ENCODE peak calls at places on chromosome 9, in eight cellular contexts. T is MM.1S, Q is lung, R is heart right ventricle, V is IMR-90, Y is dorsolateral prefrontal cortex, Z is upper lobe of right lung, L is foreskin fibroblast. D is an unnamed sample.

GRCh38 chr9:95587071-95587964 is 70.5 kb upstream of the PTCH1 start:
- DNase-seq in T (no peak), Q (no peak), R (no peak), V (no peak), Y (no peak), Z (no peak), L (no peak), D (no peak)

GRCh38 chr9:95316794-95317118 is 753 bp downstream of the FANCC start:
- DNase-seq in T (peak), Q (peak), R (peak), V (peak), Y (no peak), Z (peak), L (peak), D (peak)

GRCh38 chr9:16268037-16269010 is 602.1 kb downstream of the BNC2 start:
- DNase-seq in T (no peak), Q (no peak), R (no peak), V (no peak), Y (no peak), Z (no peak), L (peak), D (no peak)

GRCh38 chr9:129995409-129996160 is 47.4 kb downstream of the FNBP1 start:
- DNase-seq in T (no peak), Q (no peak), R (no peak), V (peak), Y (no peak), Z (no peak), L (peak), D (peak)

GRCh38 chr9:85700330-85700729 is 41.4 kb downstream of the AGTPBP1 start:
- DNase-seq in T (no peak), Q (no peak), R (no peak), V (no peak), Y (no peak), Z (no peak), L (no peak), D (no peak)

GRCh38 chr9:6873862-6874261 is 116.1 kb downstream of the KDM4C start:
- DNase-seq in T (no peak), Q (no peak), R (no peak), V (peak), Y (no peak), Z (no peak), L (peak), D (no peak)

GRCh38 chr9:126147186-126147585 is 179.4 kb upstream of the MVB12B start:
- DNase-seq in T (no peak), Q (peak), R (no peak), V (no peak), Y (no peak), Z (peak), L (no peak), D (no peak)

GRCh38 chr9:121708768-121709488 is 57.5 kb downstream of the DAB2IP start:
- DNase-seq in T (no peak), Q (no peak), R (no peak), V (no peak), Y (no peak), Z (no peak), L (no peak), D (peak)

GRCh38 chr9:113479150-113479761 is 15.7 kb downstream of the RGS3 start:
- DNase-seq in T (no peak), Q (no peak), R (no peak), V (no peak), Y (no peak), Z (no peak), L (no peak), D (no peak)

GRCh38 chr9:125541840-125542243 is 165.2 kb downstream of the MAPKAP1 start:
- DNase-seq in T (no peak), Q (no peak), R (peak), V (no peak), Y (peak), Z (no peak), L (peak), D (no peak)

GRCh38 chr9:114811301-114811700 is 5.5 kb upstream of the TNFSF15 start:
- DNase-seq in T (no peak), Q (no peak), R (no peak), V (no peak), Y (no peak), Z (no peak), L (peak), D (peak)

GRCh38 chr9:72476617-72477375 is 44.6 kb upstream of the TMC1 start:
- DNase-seq in T (no peak), Q (no peak), R (no peak), V (peak), Y (no peak), Z (no peak), L (peak), D (peak)

GRCh38 chr9:76379494-76379893 is 14.7 kb downstream of the RFK start:
- DNase-seq in T (no peak), Q (no peak), R (no peak), V (no peak), Y (no peak), Z (no peak), L (no peak), D (peak)

GRCh38 chr9:124037790-124038189 is 26.2 kb downstream of the LHX2 start:
- DNase-seq in T (no peak), Q (no peak), R (no peak), V (no peak), Y (no peak), Z (peak), L (no peak), D (no peak)

GRCh38 chr9:87556039-87556438 is 58.4 kb downstream of the DAPK1 start:
- DNase-seq in T (peak), Q (no peak), R (no peak), V (no peak), Y (no peak), Z (no peak), L (no peak), D (no peak)

GRCh38 chr9:118669986-118670385 is 699.2 kb downstream of the BRINP1 start:
- DNase-seq in T (no peak), Q (no peak), R (no peak), V (no peak), Y (no peak), Z (no peak), L (no peak), D (no peak)

GRCh38 chr9:88818495-88819201 is 172.6 kb upstream of the S1PR3 start:
- DNase-seq in T (no peak), Q (no peak), R (peak), V (peak), Y (no peak), Z (no peak), L (peak), D (no peak)

GRCh38 chr9:76530458-76531100 is 71.6 kb downstream of the GCNT1 start:
- DNase-seq in T (peak), Q (no peak), R (no peak), V (peak), Y (no peak), Z (no peak), L (peak), D (no peak)

GRCh38 chr9:114012126-114012525 is 66.0 kb downstream of the AMBP start:
- DNase-seq in T (no peak), Q (no peak), R (peak), V (no peak), Y (no peak), Z (no peak), L (no peak), D (no peak)

GRCh38 chr9:110599468-110599867 is 19.9 kb upstream of the SVEP1 start:
- DNase-seq in T (no peak), Q (no peak), R (no peak), V (peak), Y (no peak), Z (no peak), L (peak), D (no peak)

GRCh38 chr9:5557606-5558587 is 47.6 kb downstream of the PDCD1LG2 start:
- DNase-seq in T (peak), Q (peak), R (peak), V (no peak), Y (no peak), Z (no peak), L (no peak), D (no peak)

GRCh38 chr9:100739666-100740065 is 161.8 kb downstream of the CAVIN4 start:
- DNase-seq in T (no peak), Q (no peak), R (no peak), V (no peak), Y (no peak), Z (no peak), L (no peak), D (peak)

GRCh38 chr9:81411961-81412360 is 277.4 kb downstream of the TLE1 start:
- DNase-seq in T (no peak), Q (no peak), R (no peak), V (peak), Y (no peak), Z (no peak), L (peak), D (peak)

GRCh38 chr9:88392549-88392948 is 4.3 kb downstream of the SPIN1 start:
- DNase-seq in T (no peak), Q (no peak), R (no peak), V (no peak), Y (no peak), Z (no peak), L (no peak), D (no peak)

GRCh38 chr9:36191290-36191645 is 547 bp downstream of the CLTA start:
- DNase-seq in T (peak), Q (peak), R (no peak), V (no peak), Y (no peak), Z (peak), L (peak), D (peak)

GRCh38 chr9:27856748-27857147 is 283.5 kb upstream of the C9orf72 start:
- DNase-seq in T (no peak), Q (no peak), R (no peak), V (no peak), Y (no peak), Z (no peak), L (no peak), D (no peak)

GRCh38 chr9:87198716-87199115 is 251.4 kb upstream of the GAS1 start:
- DNase-seq in T (no peak), Q (no peak), R (no peak), V (peak), Y (no peak), Z (no peak), L (peak), D (peak)

GRCh38 chr9:98999152-98999525 is 55.4 kb downstream of the COL15A1 start:
- DNase-seq in T (no peak), Q (no peak), R (no peak), V (no peak), Y (no peak), Z (no peak), L (no peak), D (no peak)

GRCh38 chr9:99000480-99001395 is 57.0 kb downstream of the COL15A1 start:
- DNase-seq in T (peak), Q (no peak), R (no peak), V (peak), Y (peak), Z (no peak), L (peak), D (peak)

GRCh38 chr9:98995971-98996504 is 52.3 kb downstream of the COL15A1 start:
- DNase-seq in T (no peak), Q (no peak), R (no peak), V (no peak), Y (no peak), Z (no peak), L (no peak), D (no peak)

GRCh38 chr9:98997580-98997979 is 53.9 kb downstream of the COL15A1 start:
- DNase-seq in T (no peak), Q (no peak), R (no peak), V (peak), Y (no peak), Z (no peak), L (peak), D (no peak)

GRCh38 chr9:98998441-98999151 is 54.9 kb downstream of the COL15A1 start:
- DNase-seq in T (no peak), Q (peak), R (peak), V (peak), Y (peak), Z (peak), L (peak), D (peak)
- H3K4me3 ChIP-seq in T (no peak), Q (no peak), R (no peak), V (no peak), Y (peak), Z (no peak), L (no peak), D (no peak)

DNA sequence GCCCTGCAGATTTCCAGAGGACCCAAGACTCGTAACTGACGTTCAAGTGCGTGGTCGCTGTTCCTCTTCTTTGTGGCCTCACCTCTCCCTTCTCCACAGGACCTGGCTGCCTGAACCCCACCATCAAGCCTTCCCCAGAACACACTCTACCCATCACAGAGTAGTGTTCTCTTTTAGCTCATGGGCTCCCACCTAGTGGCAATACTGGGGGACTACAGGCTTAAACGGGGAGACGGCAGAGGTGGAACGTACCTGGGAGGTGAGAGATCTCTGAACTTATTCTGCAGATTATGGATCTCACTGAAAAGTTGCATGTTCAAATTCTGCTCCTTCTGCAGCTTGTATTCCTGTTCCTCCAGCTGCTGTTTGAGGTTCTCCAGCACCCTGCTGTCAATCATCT is 140.8 kb downstream of the CDK5RAP2 start:
- DNase-seq in T (peak), Q (no peak), R (no peak), V (peak), Y (no peak), Z (no peak), L (peak), D (peak)
- TF ChIP-seq CTCF in T (peak), Q (no peak), R (peak), V (peak), Y (peak), Z (peak), L (peak), D (peak)

GRCh38 chr9:137161558-137162483 is 8.0 kb downstream of the LRRC26 start:
- DNase-seq in T (no peak), Q (no peak), R (no peak), V (no peak), Y (no peak), Z (no peak), L (no peak), D (peak)

GRCh38 chr9:137158625-137159024 is 11.2 kb downstream of the LRRC26 start:
- DNase-seq in T (peak), Q (no peak), R (no peak), V (no peak), Y (no peak), Z (no peak), L (no peak), D (no peak)

GRCh38 chr9:137159105-137160053 is 10.5 kb downstream of the LRRC26 start:
- DNase-seq in T (peak), Q (no peak), R (no peak), V (no peak), Y (no peak), Z (no peak), L (no peak), D (no peak)

GRCh38 chr9:137160716-137161557 is 8.9 kb downstream of the LRRC26 start:
- DNase-seq in T (no peak), Q (no peak), R (no peak), V (no peak), Y (no peak), Z (no peak), L (no peak), D (no peak)

DNA sequence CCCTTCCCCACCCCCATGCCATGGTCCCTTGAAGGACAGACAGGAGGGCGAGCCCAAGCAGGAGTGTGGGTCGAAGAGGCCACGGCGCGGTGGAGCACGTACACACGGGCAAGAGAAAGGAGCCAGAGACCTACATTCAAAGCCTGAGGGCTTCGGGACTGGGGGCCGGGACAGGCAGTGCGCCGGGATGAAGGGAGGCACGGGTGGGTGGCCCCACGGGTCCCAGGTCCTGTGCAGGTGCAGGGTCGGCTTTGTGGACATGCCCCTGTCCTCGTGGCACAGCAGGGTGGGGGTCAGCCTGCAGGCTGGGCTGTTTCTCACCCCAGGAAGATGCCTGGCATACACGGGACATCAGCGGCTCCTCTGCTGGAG is 9.8 kb downstream of the LRRC26 start:
- DNase-seq in T (no peak), Q (no peak), R (no peak), V (no peak), Y (no peak), Z (no peak), L (no peak), D (no peak)
- H3K4me3 ChIP-seq in T (no peak), Q (no peak), R (no peak), V (no peak), Y (no peak), Z (no peak), L (no peak), D (no peak)

GRCh38 chr9:117411547-117411946 is 3.3 kb downstream of the ASTN2 start:
- DNase-seq in T (peak), Q (no peak), R (peak), V (peak), Y (peak), Z (no peak), L (peak), D (peak)
- TF ChIP-seq CTCF in T (peak), Q (peak), R (peak), V (peak), Y (peak), Z (peak), L (peak), D (peak)

DNA sequence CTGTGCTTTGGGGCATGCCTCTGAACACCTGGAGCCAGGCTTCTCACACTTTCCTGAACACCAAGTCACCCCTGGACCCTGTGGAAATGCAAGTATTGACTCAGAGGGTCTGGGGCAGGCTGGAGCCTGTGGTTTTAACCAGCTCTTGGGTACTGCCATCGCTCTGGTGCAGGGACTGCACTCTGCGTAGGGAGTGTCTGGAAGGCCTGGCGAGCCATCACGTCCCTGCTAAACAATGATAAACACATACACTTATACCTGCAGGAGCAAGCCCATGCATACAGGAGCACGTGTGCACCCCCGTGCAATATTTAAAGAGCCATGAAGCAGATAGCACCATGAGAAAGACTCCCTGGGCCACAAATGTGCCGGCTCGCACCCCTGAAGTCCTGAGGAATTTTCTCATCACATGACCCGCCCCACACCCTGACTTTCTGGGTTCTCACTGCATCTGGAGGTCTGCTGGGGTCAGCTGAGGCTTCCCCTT is 267.7 kb downstream of the GADD45G start:
- DNase-seq in T (no peak), Q (no peak), R (no peak), V (no peak), Y (no peak), Z (peak), L (no peak), D (no peak)
- H3K4me3 ChIP-seq in T (no peak), Q (no peak), R (no peak), V (no peak), Y (no peak), Z (no peak), L (no peak), D (no peak)

GRCh38 chr9:9917400-9917799 is 695.4 kb downstream of the PTPRD start:
- DNase-seq in T (no peak), Q (no peak), R (no peak), V (no peak), Y (no peak), Z (no peak), L (no peak), D (no peak)

GRCh38 chr9:9913276-9913832 is 699.4 kb downstream of the PTPRD start:
- DNase-seq in T (no peak), Q (no peak), R (no peak), V (no peak), Y (no peak), Z (no peak), L (no peak), D (no peak)

GRCh38 chr9:9914174-9914573 is 698.6 kb downstream of the PTPRD start:
- DNase-seq in T (no peak), Q (no peak), R (no peak), V (no peak), Y (no peak), Z (no peak), L (no peak), D (no peak)

GRCh38 chr9:9912459-9912858 is 700.3 kb downstream of the PTPRD start:
- DNase-seq in T (peak), Q (no peak), R (no peak), V (no peak), Y (no peak), Z (no peak), L (no peak), D (peak)
- TF ChIP-seq CTCF in T (peak), Q (no peak), R (no peak), V (peak), Y (peak), Z (no peak), L (no peak), D (peak)

GRCh38 chr9:131404987-131405386 is 11.1 kb downstream of the PRRC2B start:
- DNase-seq in T (no peak), Q (no peak), R (no peak), V (no peak), Y (no peak), Z (no peak), L (no peak), D (no peak)

GRCh38 chr9:131404581-131404980 is 10.7 kb downstream of the PRRC2B start:
- DNase-seq in T (no peak), Q (no peak), R (no peak), V (peak), Y (no peak), Z (no peak), L (no peak), D (no peak)

GRCh38 chr9:131403493-131403773 is 9.5 kb downstream of the PRRC2B start:
- DNase-seq in T (no peak), Q (no peak), R (no peak), V (no peak), Y (no peak), Z (no peak), L (no peak), D (no peak)

GRCh38 chr9:131402073-131402472 is 8.2 kb downstream of the PRRC2B start:
- DNase-seq in T (no peak), Q (no peak), R (no peak), V (peak), Y (no peak), Z (no peak), L (peak), D (peak)

GRCh38 chr9:131402738-131403492 is 9.0 kb downstream of the PRRC2B start:
- DNase-seq in T (no peak), Q (peak), R (peak), V (peak), Y (peak), Z (peak), L (peak), D (peak)
- H3K4me3 ChIP-seq in T (no peak), Q (no peak), R (no peak), V (no peak), Y (peak), Z (no peak), L (peak), D (peak)

GRCh38 chr9:12988259-12988658 is 213.4 kb downstream of the LURAP1L start:
- DNase-seq in T (no peak), Q (no peak), R (no peak), V (no peak), Y (no peak), Z (no peak), L (no peak), D (no peak)
- TF ChIP-seq CTCF in T (peak), Q (no peak), R (no peak), V (no peak), Y (no peak), Z (no peak), L (no peak), D (no peak)

DNA sequence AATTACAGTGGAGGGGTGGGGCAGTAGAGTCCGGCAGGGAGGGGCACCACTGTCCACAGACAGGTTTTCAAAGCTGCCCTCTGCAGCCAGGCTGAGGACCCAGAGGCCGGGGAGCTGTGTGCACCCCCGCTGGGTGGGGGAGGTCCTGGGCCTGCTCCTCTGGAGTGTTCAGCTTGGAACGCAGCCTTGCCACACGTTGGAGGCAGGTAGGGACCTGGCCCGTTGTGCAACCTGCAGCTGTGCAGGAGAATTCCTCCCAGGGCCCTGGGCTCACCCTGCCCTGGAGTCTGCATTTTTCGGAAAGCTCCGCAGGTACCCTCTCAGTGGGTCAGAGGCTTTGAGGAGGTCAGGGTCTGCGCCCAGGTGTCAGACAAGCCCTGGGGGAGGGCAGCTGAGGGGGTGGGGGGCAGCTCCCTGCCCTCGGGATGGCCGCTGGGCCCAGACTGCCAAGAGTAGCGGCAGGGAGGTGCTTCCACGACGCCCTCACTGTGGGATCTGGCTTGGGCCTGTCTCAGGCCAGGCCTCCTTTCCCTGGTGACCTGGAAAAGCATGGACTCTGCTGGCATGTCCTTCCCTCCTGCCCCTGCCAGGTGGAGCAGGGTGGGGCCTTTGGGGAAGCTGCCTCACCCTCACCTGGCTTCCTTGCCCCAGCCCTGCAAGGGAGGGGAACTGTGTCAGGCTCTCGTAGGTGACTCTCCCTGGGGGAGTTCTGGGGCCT is 29.5 kb downstream of the RXRA start:
- DNase-seq in T (no peak), Q (peak), R (no peak), V (no peak), Y (no peak), Z (peak), L (no peak), D (peak)
- H3K4me3 ChIP-seq in T (no peak), Q (no peak), R (no peak), V (no peak), Y (no peak), Z (no peak), L (no peak), D (peak)